ENCODE peak calls at places on chromosomes 6 and 20, in five cellular contexts. N is endothelial cell of umbilical vein, H is T-helper 9 cell, E is NCI-H1092, W is MV-4-11. C is an unnamed sample.

GRCh38 chr6:29653452-29654038 is 3.3 kb upstream of the MOG start:
- DNase-seq in N (peak), E (peak), H (peak), W (peak), C (no peak)

GRCh38 chr20:15111654-15112053 is 774.2 kb upstream of the FLRT3 start:
- DNase-seq in E (no peak), N (no peak), H (no peak), W (no peak), C (no peak)

GRCh38 chr6:40788661-40789111 is 201.5 kb upstream of the LRFN2 start:
- DNase-seq in E (no peak), H (no peak), N (peak), W (no peak), C (no peak)

GRCh38 chr20:18001131-18001921 is 32.5 kb downstream of the MGME1 start:
- DNase-seq in H (no peak), N (no peak), E (no peak), W (peak), C (no peak)

GRCh38 chr6:88124925-88125557 is 41.1 kb downstream of the CNR1 start:
- DNase-seq in H (no peak), N (no peak), E (no peak), W (peak), C (no peak)

GRCh38 chr6:108793449-108794134 is 54.6 kb upstream of the ARMC2 start:
- DNase-seq in E (no peak), W (no peak), N (no peak), H (no peak), C (no peak)

GRCh38 chr6:20978176-20978614 is 443.9 kb downstream of the CDKAL1 start:
- DNase-seq in N (peak), W (no peak), E (no peak), H (no peak), C (no peak)

GRCh38 chr6:122736606-122737005 is 42.9 kb upstream of the FABP7 start:
- DNase-seq in H (no peak), E (no peak), W (no peak), N (no peak), C (no peak)

GRCh38 chr6:121573466-121573865 is 138.0 kb downstream of the GJA1 start:
- DNase-seq in W (no peak), E (no peak), H (no peak), N (peak), C (no peak)

GRCh38 chr20:5480824-5481600 is 164.3 kb upstream of the PROKR2 start:
- DNase-seq in E (peak), W (no peak), N (no peak), H (no peak), C (no peak)

GRCh38 chr6:119129968-119130484 is 51.6 kb upstream of the FAM184A start:
- DNase-seq in W (no peak), N (peak), H (no peak), E (no peak), C (no peak)

GRCh38 chr6:40999498-41000070 is 39.4 kb downstream of the UNC5CL start:
- DNase-seq in H (no peak), E (no peak), W (peak), N (peak), C (no peak)

GRCh38 chr6:117938324-117938995 is 31.4 kb downstream of the SLC35F1 start:
- DNase-seq in N (no peak), E (no peak), W (no peak), H (no peak), C (no peak)

GRCh38 chr6:13993416-13993815 is 68.7 kb downstream of the RNF182 start:
- DNase-seq in H (no peak), E (no peak), W (no peak), N (no peak), C (no peak)

GRCh38 chr20:50772418-50773185 is 22.3 kb upstream of the BCAS4 start:
- DNase-seq in N (no peak), E (no peak), H (no peak), W (no peak), C (no peak)

GRCh38 chr20:63977392-63978276 is 1.8 kb downstream of the SAMD10 start:
- DNase-seq in H (peak), W (peak), N (no peak), E (no peak), C (peak)

GRCh38 chr6:111779031-111779430 is 94.2 kb downstream of the FYN start:
- DNase-seq in H (no peak), W (no peak), E (no peak), N (no peak), C (no peak)

GRCh38 chr6:168182908-168183612 is 104.0 kb upstream of the FRMD1 start:
- DNase-seq in H (no peak), E (no peak), N (no peak), W (no peak), C (no peak)

GRCh38 chr6:27374824-27375612 is 13.5 kb upstream of the ZNF391 start:
- DNase-seq in N (peak), W (no peak), E (peak), H (peak), C (peak)

GRCh38 chr6:105545947-105546710 is 143.2 kb upstream of the PREP start:
- DNase-seq in N (no peak), E (no peak), H (no peak), W (no peak), C (no peak)

GRCh38 chr6:75402296-75402695 is 91.3 kb downstream of the FILIP1 start:
- DNase-seq in N (peak), H (no peak), E (no peak), W (no peak), C (no peak)

GRCh38 chr6:137193256-137194070 is 20.0 kb upstream of the IL22RA2 start:
- DNase-seq in E (no peak), W (no peak), H (no peak), N (no peak), C (no peak)

GRCh38 chr20:35171753-35172433 is at the start of gene PROCR:
- DNase-seq in E (no peak), N (peak), W (peak), H (no peak), C (peak)

GRCh38 chr6:34195726-34196115 is 41.0 kb upstream of the HMGA1 start:
- DNase-seq in W (no peak), H (no peak), E (no peak), N (no peak), C (no peak)

GRCh38 chr20:17873410-17874270 is 95.0 kb downstream of the SNX5 start:
- DNase-seq in W (no peak), H (no peak), E (peak), N (peak), C (no peak)

GRCh38 chr6:43760799-43761168 is 9.2 kb upstream of the VEGFA start:
- DNase-seq in H (no peak), W (no peak), E (no peak), N (no peak), C (no peak)

C was measured in stimulated activated effector memory CD8-positive, alpha-beta T cell treated with anti-CD3 and anti-CD28 coated beads, Interleukin-12 subunit alpha, Interleukin-12 subunit beta, amount 100 ng/mL, for 72 hours.